ENCODE peak calls at places on chromosomes 7 and 10, in nine cellular contexts. J is lower leg skin, O is A549, I is ovary, C is IMR-90, E is uterus, W is spleen, A is right lobe of liver, H is prostate gland. T is an unnamed sample.
A peak's percentile ranks its signal among the peaks of the same experiment; 100 is the strongest.

GRCh38 chr10:44463511-44464121 is 78.7 kb upstream of the CXCL12 start:
- DNase-seq in J (no peak), O (no peak), I (no peak), C (no peak), E (no peak), W (no peak), A (no peak), H (no peak), T (no peak)

GRCh38 chr7:50205011-50205410 is 99.5 kb upstream of the IKZF1 start:
- DNase-seq in J (no peak), O (no peak), I (no peak), C (no peak), E (no peak), W (no peak), A (no peak), H (no peak), T (no peak)

GRCh38 chr7:115654384-115655181 is 376.0 kb downstream of the TFEC start:
- DNase-seq in J (no peak), O (no peak), I (no peak), C (peak; percentile 59), E (no peak), W (no peak), A (no peak), H (no peak), T (no peak)

GRCh38 chr7:151205749-151206148 is 4.5 kb downstream of the H2BK1 start:
- DNase-seq in J (no peak), O (no peak), I (no peak), C (no peak), E (no peak), W (no peak), A (no peak), H (no peak), T (no peak)

GRCh38 chr7:41955475-41956243 is 252.8 kb upstream of the INHBA start:
- DNase-seq in J (peak; percentile 92), O (peak; percentile 35), I (peak; percentile 98), C (peak; percentile 99), E (peak; percentile 99), W (peak; percentile 83), A (peak; percentile 66), H (peak; percentile 96), T (peak; percentile 97)

GRCh38 chr7:90178592-90179279 is 24.5 kb downstream of the STEAP1 start:
- DNase-seq in J (no peak), O (peak; percentile 25), I (no peak), C (peak; percentile 67), E (no peak), W (no peak), A (no peak), H (no peak), T (no peak)

GRCh38 chr10:11530806-11531205 is 80.6 kb downstream of the USP6NL start:
- DNase-seq in J (no peak), O (no peak), I (no peak), C (no peak), E (no peak), W (no peak), A (no peak), H (no peak), T (no peak)

GRCh38 chr7:5694221-5694754 is 87.2 kb downstream of the RNF216 start:
- DNase-seq in J (no peak), O (no peak), I (no peak), C (peak; percentile 97), E (peak; percentile 78), W (no peak), A (no peak), H (no peak), T (no peak)

GRCh38 chr10:122296363-122297120 is 25.4 kb downstream of the BTBD16 start:
- DNase-seq in J (peak; percentile 4), O (no peak), I (no peak), C (no peak), E (no peak), W (no peak), A (no peak), H (no peak), T (no peak)

GRCh38 chr10:42961156-42961589 is 115.7 kb upstream of the RET start:
- DNase-seq in J (no peak), O (no peak), I (no peak), C (no peak), E (no peak), W (peak; percentile 42), A (peak; percentile 40), H (no peak), T (no peak)

GRCh38 chr10:6669269-6669859 is 89.3 kb upstream of the PRKCQ start:
- DNase-seq in J (no peak), O (peak; percentile 38), I (no peak), C (peak; percentile 73), E (no peak), W (no peak), A (no peak), H (no peak), T (no peak)

GRCh38 chr7:119720541-119720940 is 552.4 kb upstream of the KCND2 start:
- DNase-seq in J (no peak), O (no peak), I (no peak), C (peak; percentile 84), E (no peak), W (no peak), A (no peak), H (no peak), T (no peak)

GRCh38 chr7:128860158-128861073 is 2.2 kb upstream of the ATP6V1F start:
- DNase-seq in J (no peak), O (no peak), I (no peak), C (peak; percentile 81), E (peak; percentile 55), W (no peak), A (no peak), H (no peak), T (no peak)

GRCh38 chr10:103627893-103628292 is 134.4 kb downstream of the NEURL1 start:
- DNase-seq in J (no peak), O (no peak), I (no peak), C (no peak), E (no peak), W (no peak), A (no peak), H (no peak), T (no peak)

GRCh38 chr7:46202379-46202778 is 281.3 kb upstream of the IGFBP3 start:
- DNase-seq in J (no peak), O (no peak), I (no peak), C (no peak), E (no peak), W (no peak), A (no peak), H (no peak), T (no peak)

GRCh38 chr7:220151-220841 is 27.9 kb downstream of the FAM20C start:
- DNase-seq in J (no peak), O (no peak), I (no peak), C (no peak), E (no peak), W (no peak), A (no peak), H (no peak), T (peak; percentile 60)

DNA sequence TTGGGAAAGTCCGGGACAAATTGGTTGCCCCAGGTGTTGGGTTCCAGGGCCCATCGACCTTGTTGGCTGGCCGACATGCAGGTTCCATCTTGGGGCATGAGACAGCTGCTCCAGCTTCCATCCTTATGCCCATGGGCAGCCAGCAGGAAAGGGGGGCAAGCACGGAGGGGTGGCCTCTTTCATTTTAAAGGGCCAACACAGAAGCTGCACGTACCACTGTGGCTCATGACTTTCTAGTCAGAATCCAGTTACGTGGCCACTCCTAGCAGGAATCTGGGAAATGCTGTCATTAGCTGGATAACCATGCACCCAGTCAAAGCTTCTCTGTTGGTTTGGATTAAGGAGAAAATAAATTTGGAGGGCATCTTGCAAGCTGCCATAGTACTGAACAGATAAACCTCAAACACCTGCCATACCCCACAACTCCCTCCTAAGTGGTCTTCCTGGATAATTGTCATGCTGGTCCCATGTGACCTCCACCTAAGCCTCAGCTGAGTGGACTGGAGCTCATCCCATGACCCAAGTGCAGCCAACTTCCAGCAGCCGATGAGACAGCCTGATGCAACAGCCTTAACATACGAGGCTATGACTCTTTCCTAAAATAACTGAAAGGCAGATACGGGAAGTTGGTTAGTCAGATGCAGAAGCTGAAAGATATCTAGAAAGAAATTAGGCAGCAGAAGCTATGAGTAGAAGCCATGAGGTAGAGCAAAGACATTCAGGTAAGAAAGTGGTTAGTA is 21.4 kb upstream of the GSDME start:
- DNase-seq in J (peak; percentile 70), O (no peak), I (no peak), C (peak; percentile 95), E (no peak), W (no peak), A (no peak), H (no peak), T (no peak)
- TF ChIP-seq POLR2A in J (no peak), O (no peak), I (no peak), C (peak; percentile 37), E (no peak), W (no peak), A (no peak), H (no peak), T (no peak)

GRCh38 chr7:106732045-106732444 is 71.1 kb upstream of the CCDC71L start:
- DNase-seq in J (no peak), O (no peak), I (no peak), C (no peak), E (no peak), W (no peak), A (no peak), H (no peak), T (no peak)

GRCh38 chr7:106735637-106736036 is 74.7 kb upstream of the CCDC71L start:
- DNase-seq in J (no peak), O (no peak), I (no peak), C (no peak), E (no peak), W (no peak), A (no peak), H (no peak), T (no peak)

GRCh38 chr7:106736123-106736507 is 75.2 kb upstream of the CCDC71L start:
- DNase-seq in J (no peak), O (no peak), I (no peak), C (no peak), E (no peak), W (no peak), A (no peak), H (no peak), T (no peak)

GRCh38 chr7:106736508-106737201 is 75.7 kb upstream of the CCDC71L start:
- DNase-seq in J (peak; percentile 35), O (peak; percentile 32), I (no peak), C (peak; percentile 83), E (no peak), W (no peak), A (peak; percentile 57), H (peak; percentile 23), T (peak; percentile 7)

GRCh38 chr7:106737202-106737562 is 76.2 kb upstream of the CCDC71L start:
- DNase-seq in J (no peak), O (no peak), I (no peak), C (peak; percentile 63), E (no peak), W (no peak), A (no peak), H (no peak), T (no peak)
- TF ChIP-seq CTCF in J (no peak), O (peak; percentile 46), I (no peak), C (peak; percentile 63), E (no peak), W (peak; percentile 7), A (peak; percentile 26), H (peak; percentile 32), T (no peak)

GRCh38 chr7:100124301-100125229 is 2.2 kb upstream of the MBLAC1 start:
- DNase-seq in J (no peak), O (no peak), I (no peak), C (no peak), E (no peak), W (no peak), A (no peak), H (no peak), T (no peak)
- TF ChIP-seq POLR2A in J (no peak), O (no peak), I (no peak), C (no peak), E (no peak), W (no peak), A (no peak), H (no peak), T (no peak)

GRCh38 chr10:1687190-1687589 is 50.1 kb downstream of the ADARB2 start:
- DNase-seq in J (no peak), O (no peak), I (no peak), C (no peak), E (no peak), W (no peak), A (peak; percentile 6), H (no peak), T (no peak)
- TF ChIP-seq CTCF in J (no peak), O (no peak), I (no peak), C (no peak), E (no peak), W (no peak), A (no peak), H (no peak), T (no peak)